ENCODE peak calls at places on chromosomes 3 and 15, in five cellular contexts. One of them, this sample, is unnamed.

GRCh38 chr3:133881987-133882825 is 13.5 kb downstream of the RAB6B start:
- DNase-seq in activated T-cell treated with anti-CD3 and anti-CD28 coated beads for 1 hour: no peak
- DNase-seq in effector memory CD8-positive, alpha-beta T cell: no peak
- DNase-seq in stimulated activated CD8-positive, alpha-beta memory T cell treated with anti-CD3 and anti-CD28 coated beads, Interleukin-15, amount 100 ng/mL, for 1 hour: no peak
- DNase-seq in T-cell: no peak
- DNase-seq in this sample: no peak

GRCh38 chr15:31279221-31280036 is 47.2 kb upstream of the KLF13 start:
- DNase-seq in T-cell: no peak
- DNase-seq in activated T-cell treated with anti-CD3 and anti-CD28 coated beads for 1 hour: no peak
- DNase-seq in stimulated activated CD8-positive, alpha-beta memory T cell treated with anti-CD3 and anti-CD28 coated beads, Interleukin-15, amount 100 ng/mL, for 1 hour: no peak
- DNase-seq in effector memory CD8-positive, alpha-beta T cell: no peak
- DNase-seq in this sample: no peak

GRCh38 chr15:53753813-53754212 is 5.7 kb downstream of the WDR72 start:
- DNase-seq in effector memory CD8-positive, alpha-beta T cell: no peak
- DNase-seq in T-cell: no peak
- DNase-seq in stimulated activated CD8-positive, alpha-beta memory T cell treated with anti-CD3 and anti-CD28 coated beads, Interleukin-15, amount 100 ng/mL, for 1 hour: no peak
- DNase-seq in activated T-cell treated with anti-CD3 and anti-CD28 coated beads for 1 hour: no peak
- DNase-seq in this sample: no peak

GRCh38 chr3:98623572-98624280 is 30.3 kb upstream of the CPOX start:
- DNase-seq in activated T-cell treated with anti-CD3 and anti-CD28 coated beads for 1 hour: no peak
- DNase-seq in T-cell: no peak
- DNase-seq in stimulated activated CD8-positive, alpha-beta memory T cell treated with anti-CD3 and anti-CD28 coated beads, Interleukin-15, amount 100 ng/mL, for 1 hour: no peak
- DNase-seq in effector memory CD8-positive, alpha-beta T cell: no peak
- DNase-seq in this sample: no peak

GRCh38 chr3:125967156-125967555 is 1.8 kb upstream of the ROPN1B start:
- DNase-seq in T-cell: no peak
- DNase-seq in effector memory CD8-positive, alpha-beta T cell: no peak
- DNase-seq in activated T-cell treated with anti-CD3 and anti-CD28 coated beads for 1 hour: no peak
- DNase-seq in stimulated activated CD8-positive, alpha-beta memory T cell treated with anti-CD3 and anti-CD28 coated beads, Interleukin-15, amount 100 ng/mL, for 1 hour: no peak
- DNase-seq in this sample: no peak

GRCh38 chr3:168395551-168395950 is 299.8 kb upstream of the GOLIM4 start:
- DNase-seq in effector memory CD8-positive, alpha-beta T cell: no peak
- DNase-seq in T-cell: no peak
- DNase-seq in stimulated activated CD8-positive, alpha-beta memory T cell treated with anti-CD3 and anti-CD28 coated beads, Interleukin-15, amount 100 ng/mL, for 1 hour: no peak
- DNase-seq in activated T-cell treated with anti-CD3 and anti-CD28 coated beads for 1 hour: no peak
- DNase-seq in this sample: no peak

GRCh38 chr15:75640483-75641175 is 605 bp upstream of the IMP3 start:
- DNase-seq in effector memory CD8-positive, alpha-beta T cell: peak
- DNase-seq in T-cell: peak
- DNase-seq in stimulated activated CD8-positive, alpha-beta memory T cell treated with anti-CD3 and anti-CD28 coated beads, Interleukin-15, amount 100 ng/mL, for 1 hour: no peak
- DNase-seq in activated T-cell treated with anti-CD3 and anti-CD28 coated beads for 1 hour: peak
- DNase-seq in this sample: peak

GRCh38 chr3:196737655-196738054 is 2.0 kb upstream of the PAK2 start:
- DNase-seq in T-cell: no peak
- DNase-seq in stimulated activated CD8-positive, alpha-beta memory T cell treated with anti-CD3 and anti-CD28 coated beads, Interleukin-15, amount 100 ng/mL, for 1 hour: no peak
- DNase-seq in effector memory CD8-positive, alpha-beta T cell: no peak
- DNase-seq in activated T-cell treated with anti-CD3 and anti-CD28 coated beads for 1 hour: no peak
- DNase-seq in this sample: no peak

GRCh38 chr15:80183886-80184285 is 31.1 kb downstream of the FAH start:
- DNase-seq in stimulated activated CD8-positive, alpha-beta memory T cell treated with anti-CD3 and anti-CD28 coated beads, Interleukin-15, amount 100 ng/mL, for 1 hour: no peak
- DNase-seq in activated T-cell treated with anti-CD3 and anti-CD28 coated beads for 1 hour: no peak
- DNase-seq in T-cell: no peak
- DNase-seq in effector memory CD8-positive, alpha-beta T cell: no peak
- DNase-seq in this sample: no peak

GRCh38 chr3:143098032-143098764 is 21.4 kb upstream of the CHST2 start:
- DNase-seq in activated T-cell treated with anti-CD3 and anti-CD28 coated beads for 1 hour: no peak
- DNase-seq in T-cell: no peak
- DNase-seq in stimulated activated CD8-positive, alpha-beta memory T cell treated with anti-CD3 and anti-CD28 coated beads, Interleukin-15, amount 100 ng/mL, for 1 hour: no peak
- DNase-seq in effector memory CD8-positive, alpha-beta T cell: no peak
- DNase-seq in this sample: no peak

GRCh38 chr15:33341943-33342342 is 31.2 kb downstream of the RYR3 start:
- DNase-seq in T-cell: no peak
- DNase-seq in activated T-cell treated with anti-CD3 and anti-CD28 coated beads for 1 hour: no peak
- DNase-seq in stimulated activated CD8-positive, alpha-beta memory T cell treated with anti-CD3 and anti-CD28 coated beads, Interleukin-15, amount 100 ng/mL, for 1 hour: no peak
- DNase-seq in effector memory CD8-positive, alpha-beta T cell: no peak
- DNase-seq in this sample: no peak

GRCh38 chr15:91970142-91970541 is 116.6 kb downstream of the SLCO3A1 start:
- DNase-seq in effector memory CD8-positive, alpha-beta T cell: no peak
- DNase-seq in T-cell: no peak
- DNase-seq in stimulated activated CD8-positive, alpha-beta memory T cell treated with anti-CD3 and anti-CD28 coated beads, Interleukin-15, amount 100 ng/mL, for 1 hour: no peak
- DNase-seq in activated T-cell treated with anti-CD3 and anti-CD28 coated beads for 1 hour: no peak
- DNase-seq in this sample: no peak

GRCh38 chr15:40314723-40315276 is 7.1 kb upstream of the PLCB2 start:
- DNase-seq in T-cell: no peak
- DNase-seq in stimulated activated CD8-positive, alpha-beta memory T cell treated with anti-CD3 and anti-CD28 coated beads, Interleukin-15, amount 100 ng/mL, for 1 hour: no peak
- DNase-seq in activated T-cell treated with anti-CD3 and anti-CD28 coated beads for 1 hour: no peak
- DNase-seq in effector memory CD8-positive, alpha-beta T cell: no peak
- DNase-seq in this sample: no peak

GRCh38 chr3:56799251-56799882 is 2.4 kb downstream of the ARHGEF3 start:
- DNase-seq in T-cell: no peak
- DNase-seq in activated T-cell treated with anti-CD3 and anti-CD28 coated beads for 1 hour: no peak
- DNase-seq in stimulated activated CD8-positive, alpha-beta memory T cell treated with anti-CD3 and anti-CD28 coated beads, Interleukin-15, amount 100 ng/mL, for 1 hour: no peak
- DNase-seq in effector memory CD8-positive, alpha-beta T cell: no peak
- DNase-seq in this sample: no peak

GRCh38 chr3:42192334-42193200 is 73.4 kb downstream of the CCK start:
- DNase-seq in effector memory CD8-positive, alpha-beta T cell: no peak
- DNase-seq in T-cell: no peak
- DNase-seq in stimulated activated CD8-positive, alpha-beta memory T cell treated with anti-CD3 and anti-CD28 coated beads, Interleukin-15, amount 100 ng/mL, for 1 hour: no peak
- DNase-seq in activated T-cell treated with anti-CD3 and anti-CD28 coated beads for 1 hour: no peak
- DNase-seq in this sample: no peak

GRCh38 chr3:30227571-30228301 is 378.7 kb upstream of the TGFBR2 start:
- DNase-seq in activated T-cell treated with anti-CD3 and anti-CD28 coated beads for 1 hour: no peak
- DNase-seq in stimulated activated CD8-positive, alpha-beta memory T cell treated with anti-CD3 and anti-CD28 coated beads, Interleukin-15, amount 100 ng/mL, for 1 hour: no peak
- DNase-seq in effector memory CD8-positive, alpha-beta T cell: no peak
- DNase-seq in T-cell: no peak
- DNase-seq in this sample: no peak

GRCh38 chr3:196440041-196440537 is 7.9 kb upstream of the UBXN7 start:
- DNase-seq in stimulated activated CD8-positive, alpha-beta memory T cell treated with anti-CD3 and anti-CD28 coated beads, Interleukin-15, amount 100 ng/mL, for 1 hour: no peak
- DNase-seq in effector memory CD8-positive, alpha-beta T cell: no peak
- DNase-seq in activated T-cell treated with anti-CD3 and anti-CD28 coated beads for 1 hour: no peak
- DNase-seq in T-cell: no peak
- DNase-seq in this sample: no peak

GRCh38 chr15:74683758-74684157 is 12.1 kb downstream of the EDC3 start:
- DNase-seq in effector memory CD8-positive, alpha-beta T cell: no peak
- DNase-seq in activated T-cell treated with anti-CD3 and anti-CD28 coated beads for 1 hour: no peak
- DNase-seq in stimulated activated CD8-positive, alpha-beta memory T cell treated with anti-CD3 and anti-CD28 coated beads, Interleukin-15, amount 100 ng/mL, for 1 hour: no peak
- DNase-seq in T-cell: no peak
- DNase-seq in this sample: no peak

GRCh38 chr3:84881288-84881687 is 77.5 kb upstream of the CADM2 start:
- DNase-seq in effector memory CD8-positive, alpha-beta T cell: no peak
- DNase-seq in T-cell: no peak
- DNase-seq in activated T-cell treated with anti-CD3 and anti-CD28 coated beads for 1 hour: no peak
- DNase-seq in stimulated activated CD8-positive, alpha-beta memory T cell treated with anti-CD3 and anti-CD28 coated beads, Interleukin-15, amount 100 ng/mL, for 1 hour: no peak
- DNase-seq in this sample: no peak

GRCh38 chr3:131031660-131032059 is 5.0 kb downstream of the NEK11 start:
- DNase-seq in stimulated activated CD8-positive, alpha-beta memory T cell treated with anti-CD3 and anti-CD28 coated beads, Interleukin-15, amount 100 ng/mL, for 1 hour: no peak
- DNase-seq in T-cell: no peak
- DNase-seq in effector memory CD8-positive, alpha-beta T cell: no peak
- DNase-seq in activated T-cell treated with anti-CD3 and anti-CD28 coated beads for 1 hour: no peak
- DNase-seq in this sample: no peak

GRCh38 chr15:52294881-52295420 is 653 bp downstream of the MYO5C start:
- DNase-seq in activated T-cell treated with anti-CD3 and anti-CD28 coated beads for 1 hour: no peak
- DNase-seq in T-cell: no peak
- DNase-seq in effector memory CD8-positive, alpha-beta T cell: no peak
- DNase-seq in stimulated activated CD8-positive, alpha-beta memory T cell treated with anti-CD3 and anti-CD28 coated beads, Interleukin-15, amount 100 ng/mL, for 1 hour: no peak
- DNase-seq in this sample: no peak

GRCh38 chr3:42213417-42213816 is 52.6 kb downstream of the CCK start:
- DNase-seq in effector memory CD8-positive, alpha-beta T cell: peak
- DNase-seq in T-cell: no peak
- DNase-seq in stimulated activated CD8-positive, alpha-beta memory T cell treated with anti-CD3 and anti-CD28 coated beads, Interleukin-15, amount 100 ng/mL, for 1 hour: no peak
- DNase-seq in activated T-cell treated with anti-CD3 and anti-CD28 coated beads for 1 hour: no peak
- DNase-seq in this sample: no peak

GRCh38 chr3:109902549-109902948 is 565.2 kb upstream of the DPPA4 start:
- DNase-seq in effector memory CD8-positive, alpha-beta T cell: no peak
- DNase-seq in stimulated activated CD8-positive, alpha-beta memory T cell treated with anti-CD3 and anti-CD28 coated beads, Interleukin-15, amount 100 ng/mL, for 1 hour: no peak
- DNase-seq in activated T-cell treated with anti-CD3 and anti-CD28 coated beads for 1 hour: no peak
- DNase-seq in T-cell: no peak
- DNase-seq in this sample: no peak

GRCh38 chr3:46261926-46262594 is 19.8 kb downstream of the CCR3 start:
- DNase-seq in effector memory CD8-positive, alpha-beta T cell: no peak
- DNase-seq in stimulated activated CD8-positive, alpha-beta memory T cell treated with anti-CD3 and anti-CD28 coated beads, Interleukin-15, amount 100 ng/mL, for 1 hour: no peak
- DNase-seq in activated T-cell treated with anti-CD3 and anti-CD28 coated beads for 1 hour: no peak
- DNase-seq in T-cell: no peak
- DNase-seq in this sample: no peak

GRCh38 chr3:194130807-194131589 is 5.0 kb upstream of the HES1 start:
- DNase-seq in T-cell: no peak
- DNase-seq in activated T-cell treated with anti-CD3 and anti-CD28 coated beads for 1 hour: no peak
- DNase-seq in effector memory CD8-positive, alpha-beta T cell: no peak
- DNase-seq in stimulated activated CD8-positive, alpha-beta memory T cell treated with anti-CD3 and anti-CD28 coated beads, Interleukin-15, amount 100 ng/mL, for 1 hour: no peak
- DNase-seq in this sample: no peak

GRCh38 chr3:80688814-80689213 is 921.0 kb upstream of the ROBO1 start:
- DNase-seq in T-cell: no peak
- DNase-seq in activated T-cell treated with anti-CD3 and anti-CD28 coated beads for 1 hour: no peak
- DNase-seq in effector memory CD8-positive, alpha-beta T cell: no peak
- DNase-seq in stimulated activated CD8-positive, alpha-beta memory T cell treated with anti-CD3 and anti-CD28 coated beads, Interleukin-15, amount 100 ng/mL, for 1 hour: no peak
- DNase-seq in this sample: no peak